ENCODE peak calls at places on chromosomes 13 and 19, in six cellular contexts. H is aorta, J is astrocyte of the spinal cord, T is iPS-NIHi11, C is iris pigment epithelial cell, E is NCI-H1694 treated with DMSO at 0.1 percent for 48 hours. B is an unnamed sample.
A peak's percentile ranks its signal among the peaks of the same experiment; 100 is the strongest.

GRCh38 chr19:38891791-38892190 is 7.6 kb downstream of the SIRT2 start:
- DNase-seq in H (no peak), J (no peak), T (no peak), C (no peak), E (no peak), B (no peak)

GRCh38 chr19:3404324-3405260 is 38.2 kb downstream of the NFIC start:
- DNase-seq in H (peak; percentile 96), J (peak; percentile 90), T (peak; percentile 71), C (peak; percentile 86), E (no peak), B (peak; percentile 95)

GRCh38 chr19:45922281-45922680 is 7.7 kb upstream of the NANOS2 start:
- DNase-seq in H (no peak), J (no peak), T (peak; percentile 43), C (peak; percentile 9), E (no peak), B (no peak)

GRCh38 chr19:30864460-30865215 is 484.6 kb downstream of the TSHZ3 start:
- DNase-seq in H (no peak), J (no peak), T (no peak), C (no peak), E (no peak), B (peak; percentile 36)

GRCh38 chr19:6076675-6077463 is 33.4 kb downstream of the RFX2 start:
- DNase-seq in H (no peak), J (peak; percentile 91), T (no peak), C (peak; percentile 91), E (no peak), B (peak; percentile 55)

GRCh38 chr13:49063526-49063925 is 87.8 kb downstream of the FNDC3A start:
- DNase-seq in H (no peak), J (no peak), T (no peak), C (no peak), E (no peak), B (no peak)

GRCh38 chr13:75836441-75836840 is 200.3 kb downstream of the LMO7 start:
- DNase-seq in H (no peak), J (no peak), T (no peak), C (no peak), E (no peak), B (no peak)

GRCh38 chr13:36428083-36428482 is 4.2 kb upstream of the CCNA1 start:
- DNase-seq in H (no peak), J (no peak), T (no peak), C (peak; percentile 55), E (no peak), B (no peak)

GRCh38 chr13:19169496-19169895 is 12.1 kb downstream of the TUBA3C start:
- DNase-seq in H (peak; percentile 66), J (no peak), T (no peak), C (no peak), E (no peak), B (no peak)

GRCh38 chr13:42883771-42884170 is 102.4 kb downstream of the FAM216B start:
- DNase-seq in H (no peak), J (peak; percentile 51), T (peak; percentile 15), C (peak; percentile 69), E (peak; percentile 76), B (no peak)

GRCh38 chr13:112947796-112948195 is 21.2 kb upstream of the MCF2L start:
- DNase-seq in H (no peak), J (no peak), T (no peak), C (no peak), E (no peak), B (no peak)

GRCh38 chr13:51804295-51805172 is 571 bp upstream of the DHRS12 start:
- DNase-seq in H (no peak), J (no peak), T (no peak), C (no peak), E (peak; percentile 42), B (peak; percentile 75)

GRCh38 chr13:30463820-30464495 is 1.8 kb downstream of the HMGB1 start:
- DNase-seq in H (peak; percentile 86), J (peak; percentile 68), T (no peak), C (peak; percentile 71), E (peak; percentile 16), B (peak; percentile 76)